ENCODE peak calls at places on chromosomes 7 and 10, in five cellular contexts. One of them, this sample, is unnamed.

GRCh38 chr7:130921391-130922180 is 187.6 kb upstream of the KLF14 start:
- DNase-seq in H1: no peak
- DNase-seq in HCT116: no peak
- DNase-seq in K562: no peak
- DNase-seq in HepG2: no peak
- DNase-seq in this sample: no peak

GRCh38 chr7:140656548-140657515 is 15.9 kb upstream of the ADCK2 start:
- DNase-seq in H1: no peak
- DNase-seq in HCT116: no peak
- DNase-seq in K562: no peak
- DNase-seq in HepG2: peak; percentile 27
- DNase-seq in this sample: no peak

GRCh38 chr7:985127-985416 is 2.1 kb downstream of the CYP2W1 start:
- DNase-seq in H1: no peak
- DNase-seq in HCT116: no peak
- DNase-seq in K562: no peak
- DNase-seq in HepG2: no peak
- DNase-seq in this sample: no peak

GRCh38 chr7:3897430-3898385 is 596.7 kb downstream of the SDK1 start:
- DNase-seq in H1: no peak
- DNase-seq in HCT116: peak; percentile 29
- DNase-seq in K562: peak; percentile 48
- DNase-seq in HepG2: peak; percentile 29
- DNase-seq in this sample: no peak

GRCh38 chr10:35453855-35454532 is 117.7 kb downstream of the CCNY start:
- DNase-seq in H1: no peak
- DNase-seq in HCT116: no peak
- DNase-seq in K562: no peak
- DNase-seq in HepG2: peak; percentile 32
- DNase-seq in this sample: no peak

GRCh38 chr10:97428572-97428981 is 2.6 kb downstream of the PGAM1 start:
- DNase-seq in H1: no peak
- DNase-seq in HCT116: no peak
- DNase-seq in K562: no peak
- DNase-seq in HepG2: no peak
- DNase-seq in this sample: no peak

GRCh38 chr7:32660936-32661335 is 165.6 kb downstream of the AVL9 start:
- DNase-seq in H1: no peak
- DNase-seq in HCT116: no peak
- DNase-seq in K562: no peak
- DNase-seq in HepG2: no peak
- DNase-seq in this sample: no peak

GRCh38 chr10:104350146-104350635 is 3.4 kb upstream of the CFAP58 start:
- DNase-seq in H1: no peak
- DNase-seq in HCT116: peak; percentile 70
- DNase-seq in K562: no peak
- DNase-seq in HepG2: peak; percentile 66
- DNase-seq in this sample: peak; percentile 53

GRCh38 chr10:21929070-21929469 is 74.5 kb downstream of the DNAJC1 start:
- DNase-seq in H1: no peak
- DNase-seq in HCT116: no peak
- DNase-seq in K562: peak; percentile 18
- DNase-seq in HepG2: no peak
- DNase-seq in this sample: no peak

GRCh38 chr7:50092579-50093411 is at the start of gene ZPBP:
- DNase-seq in H1: no peak
- DNase-seq in HCT116: peak; percentile 7
- DNase-seq in K562: peak; percentile 27
- DNase-seq in HepG2: peak; percentile 18
- DNase-seq in this sample: peak; percentile 30

GRCh38 chr7:137804819-137805218 is 42.0 kb downstream of the DGKI start:
- DNase-seq in H1: no peak
- DNase-seq in HCT116: no peak
- DNase-seq in K562: no peak
- DNase-seq in HepG2: no peak
- DNase-seq in this sample: no peak

GRCh38 chr7:105011771-105012502 is 2.1 kb upstream of the KMT2E start:
- DNase-seq in H1: no peak
- DNase-seq in HCT116: no peak
- DNase-seq in K562: no peak
- DNase-seq in HepG2: no peak
- DNase-seq in this sample: no peak

GRCh38 chr10:117168135-117168674 is 29.1 kb upstream of the KCNK18 start:
- DNase-seq in H1: no peak
- DNase-seq in HCT116: no peak
- DNase-seq in K562: peak; percentile 84
- DNase-seq in HepG2: no peak
- DNase-seq in this sample: no peak

GRCh38 chr10:12389154-12389734 is 39.9 kb downstream of the CAMK1D start:
- DNase-seq in H1: no peak
- DNase-seq in HCT116: no peak
- DNase-seq in K562: no peak
- DNase-seq in HepG2: no peak
- DNase-seq in this sample: no peak

GRCh38 chr7:36280840-36281812 is 108.5 kb upstream of the ANLN start:
- DNase-seq in H1: no peak
- DNase-seq in HCT116: peak; percentile 34
- DNase-seq in K562: no peak
- DNase-seq in HepG2: no peak
- DNase-seq in this sample: no peak

GRCh38 chr10:31836569-31837406 is 91.8 kb downstream of the ARHGAP12 start:
- DNase-seq in H1: no peak
- DNase-seq in HCT116: peak; percentile 22
- DNase-seq in K562: peak; percentile 29
- DNase-seq in HepG2: peak; percentile 36
- DNase-seq in this sample: no peak

GRCh38 chr10:71719464-71720303 is at the start of gene C10orf105:
- DNase-seq in H1: no peak
- DNase-seq in HCT116: no peak
- DNase-seq in K562: no peak
- DNase-seq in HepG2: no peak
- DNase-seq in this sample: no peak

GRCh38 chr7:24406053-24406561 is 122.1 kb downstream of the NPY start:
- DNase-seq in H1: no peak
- DNase-seq in HCT116: no peak
- DNase-seq in K562: no peak
- DNase-seq in HepG2: no peak
- DNase-seq in this sample: no peak

GRCh38 chr7:100430450-100431285 is 1.0 kb downstream of the MEPCE start:
- DNase-seq in H1: no peak
- DNase-seq in HCT116: no peak
- DNase-seq in K562: peak; percentile 41
- DNase-seq in HepG2: no peak
- DNase-seq in this sample: no peak

GRCh38 chr7:1741751-1742554 is 71.9 kb downstream of the ELFN1 start:
- DNase-seq in H1: no peak
- DNase-seq in HCT116: peak; percentile 66
- DNase-seq in K562: peak; percentile 90
- DNase-seq in HepG2: no peak
- DNase-seq in this sample: no peak

GRCh38 chr7:7861211-7861633 is 107.4 kb upstream of the GLCCI1 start:
- DNase-seq in H1: no peak
- DNase-seq in HCT116: peak; percentile 7
- DNase-seq in K562: no peak
- DNase-seq in HepG2: peak; percentile 49
- DNase-seq in this sample: no peak

GRCh38 chr10:131848741-131849590 is 51.8 kb upstream of the PPP2R2D start:
- DNase-seq in H1: no peak
- DNase-seq in HCT116: no peak
- DNase-seq in K562: no peak
- DNase-seq in HepG2: no peak
- DNase-seq in this sample: no peak

GRCh38 chr7:78006063-78006755 is 207.6 kb downstream of the PHTF2 start:
- DNase-seq in H1: no peak
- DNase-seq in HCT116: no peak
- DNase-seq in K562: no peak
- DNase-seq in HepG2: no peak
- DNase-seq in this sample: no peak

GRCh38 chr10:61902448-61903183 is 1.1 kb downstream of the ARID5B start:
- DNase-seq in H1: no peak
- DNase-seq in HCT116: peak; percentile 51
- DNase-seq in K562: peak; percentile 40
- DNase-seq in HepG2: peak; percentile 70
- DNase-seq in this sample: no peak

GRCh38 chr10:37488792-37489657 is 363.6 kb downstream of the ANKRD30A start:
- DNase-seq in H1: no peak
- DNase-seq in HCT116: no peak
- DNase-seq in K562: no peak
- DNase-seq in HepG2: peak; percentile 1
- DNase-seq in this sample: no peak

GRCh38 chr10:92857904-92858514 is 9.7 kb downstream of the EXOC6 start:
- DNase-seq in H1: no peak
- DNase-seq in HCT116: no peak
- DNase-seq in K562: peak; percentile 16
- DNase-seq in HepG2: no peak
- DNase-seq in this sample: no peak

GRCh38 chr10:603745-604144 is 85.7 kb downstream of the DIP2C start:
- DNase-seq in H1: no peak
- DNase-seq in HCT116: no peak
- DNase-seq in K562: no peak
- DNase-seq in HepG2: no peak
- DNase-seq in this sample: no peak

GRCh38 chr7:47814905-47815613 is 133.2 kb downstream of the PKD1L1 start:
- DNase-seq in H1: peak; percentile 29
- DNase-seq in HCT116: no peak
- DNase-seq in K562: no peak
- DNase-seq in HepG2: no peak
- DNase-seq in this sample: no peak

GRCh38 chr10:14649739-14650138 is 125.0 kb downstream of the FAM107B start:
- DNase-seq in H1: no peak
- DNase-seq in HCT116: no peak
- DNase-seq in K562: no peak
- DNase-seq in HepG2: no peak
- DNase-seq in this sample: no peak

GRCh38 chr7:66535414-66536329 is 93.0 kb upstream of the KCTD7 start:
- DNase-seq in H1: no peak
- DNase-seq in HCT116: no peak
- DNase-seq in K562: no peak
- DNase-seq in HepG2: peak; percentile 84
- DNase-seq in this sample: no peak

GRCh38 chr10:131242007-131242406 is 69.5 kb downstream of the TCERG1L start:
- DNase-seq in H1: no peak
- DNase-seq in HCT116: peak; percentile 0
- DNase-seq in K562: peak; percentile 32
- DNase-seq in HepG2: peak; percentile 9
- DNase-seq in this sample: no peak

GRCh38 chr10:34715511-34716187 is 99.4 kb downstream of the PARD3 start:
- DNase-seq in H1: no peak
- DNase-seq in HCT116: no peak
- DNase-seq in K562: no peak
- DNase-seq in HepG2: no peak
- DNase-seq in this sample: no peak

GRCh38 chr10:8050561-8051108 is 3.9 kb upstream of the GATA3 start:
- DNase-seq in H1: no peak
- DNase-seq in HCT116: no peak
- DNase-seq in K562: no peak
- DNase-seq in HepG2: peak; percentile 93
- DNase-seq in this sample: no peak

GRCh38 chr10:106355450-106355849 is 809.1 kb downstream of the SORCS1 start:
- DNase-seq in H1: no peak
- DNase-seq in HCT116: no peak
- DNase-seq in K562: no peak
- DNase-seq in HepG2: no peak
- DNase-seq in this sample: no peak
- TF ChIP-seq CTCF in H1: peak; percentile 35
- TF ChIP-seq CTCF in HCT116: peak; percentile 23
- TF ChIP-seq CTCF in K562: no peak
- TF ChIP-seq CTCF in HepG2: no peak
- TF ChIP-seq CTCF in this sample: peak; percentile 12

GRCh38 chr7:128055668-128056067 is 24.4 kb upstream of the LRRC4 start:
- DNase-seq in H1: no peak
- DNase-seq in HCT116: no peak
- DNase-seq in K562: no peak
- DNase-seq in HepG2: no peak
- DNase-seq in this sample: no peak
- H3K4me1 ChIP-seq in H1: no peaks in the 10 kb centered on the region
- H3K4me1 ChIP-seq in HCT116: no peaks in the 10 kb centered on the region
- H3K4me1 ChIP-seq in K562: no peaks in the 10 kb centered on the region
- H3K4me1 ChIP-seq in HepG2: no peaks in the 10 kb centered on the region
- H3K4me1 ChIP-seq in this sample: no peaks in the 10 kb centered on the region

GRCh38 chr10:4296165-4296564 is 511.2 kb upstream of the KLF6 start:
- DNase-seq in H1: no peak
- DNase-seq in HCT116: no peak
- DNase-seq in K562: no peak
- DNase-seq in HepG2: no peak
- DNase-seq in this sample: no peak

GRCh38 chr10:4294996-4295792 is 510.2 kb upstream of the KLF6 start:
- DNase-seq in H1: no peak
- DNase-seq in HCT116: no peak
- DNase-seq in K562: no peak
- DNase-seq in HepG2: no peak
- DNase-seq in this sample: no peak

GRCh38 chr10:4294271-4294670 is 509.3 kb upstream of the KLF6 start:
- DNase-seq in H1: no peak
- DNase-seq in HCT116: no peak
- DNase-seq in K562: no peak
- DNase-seq in HepG2: no peak
- DNase-seq in this sample: no peak

GRCh38 chr10:4291995-4292394 is 507.0 kb upstream of the KLF6 start:
- DNase-seq in H1: no peak
- DNase-seq in HCT116: no peak
- DNase-seq in K562: no peak
- DNase-seq in HepG2: no peak
- DNase-seq in this sample: no peak
- TF ChIP-seq ZNF274 in H1: no peak
- TF ChIP-seq ZNF274 in HCT116: no peak
- TF ChIP-seq ZNF274 in K562: no peak
- TF ChIP-seq ZNF274 in HepG2: no peak
- TF ChIP-seq ZNF274 in this sample: no peak

GRCh38 chr7:109842386-109842785 is 1248.5 kb upstream of the LRRN3 start:
- DNase-seq in H1: no peak
- DNase-seq in HCT116: no peak
- DNase-seq in K562: no peak
- DNase-seq in HepG2: no peak
- DNase-seq in this sample: no peak

GRCh38 chr7:109844362-109844761 is 1246.6 kb upstream of the LRRN3 start:
- DNase-seq in H1: no peak
- DNase-seq in HCT116: peak; percentile 35
- DNase-seq in K562: no peak
- DNase-seq in HepG2: peak; percentile 5
- DNase-seq in this sample: no peak
- TF ChIP-seq CTCF in H1: peak; percentile 25
- TF ChIP-seq CTCF in HCT116: peak; percentile 62
- TF ChIP-seq CTCF in K562: no peak
- TF ChIP-seq CTCF in HepG2: peak; percentile 46
- TF ChIP-seq CTCF in this sample: peak; percentile 27

This sample was measured in GM12878.